ENCODE peak calls at places on chromosome 14, in seven cellular contexts. H, G, E, Q, K, Z and M are unnamed samples.

GRCh38 chr14:100140452-100141132 is 18.9 kb downstream of the DEGS2 start:
- DNase-seq in K (no peak), Q (no peak), H (no peak), G (no peak), Z (no peak), E (no peak), M (no peak)

GRCh38 chr14:101198398-101199027 is 295.0 kb upstream of the RTL1 start:
- DNase-seq in Z (no peak), H (no peak), G (no peak), E (peak; percentile 5), K (no peak), Q (no peak), M (no peak)

GRCh38 chr14:20679907-20680306 is 4.5 kb upstream of the RNASE4 start:
- DNase-seq in Z (peak; percentile 49), H (peak; percentile 17), E (no peak), G (no peak), K (peak; percentile 20), Q (peak; percentile 52), M (no peak)

GRCh38 chr14:75518625-75519024 is 3.6 kb upstream of the BATF start:
- DNase-seq in Q (no peak), H (no peak), E (peak; percentile 74), K (no peak), G (no peak), Z (no peak), M (no peak)

GRCh38 chr14:99568567-99569560 is 35.1 kb downstream of the CCDC85C start:
- DNase-seq in E (no peak), Q (peak; percentile 83), H (no peak), G (no peak), K (no peak), Z (peak; percentile 55), M (no peak)

GRCh38 chr14:55130194-55130550 is 1.1 kb downstream of the LGALS3 start:
- DNase-seq in H (no peak), E (no peak), Z (peak; percentile 26), K (no peak), G (no peak), Q (peak; percentile 34), M (no peak)

GRCh38 chr14:50520947-50521815 is 11.2 kb downstream of the MAP4K5 start:
- DNase-seq in Z (peak; percentile 48), K (peak; percentile 95), G (peak; percentile 26), E (peak; percentile 85), Q (peak; percentile 93), H (no peak), M (peak; percentile 46)

GRCh38 chr14:50946234-50946935 is 2.1 kb upstream of the PYGL start:
- DNase-seq in E (no peak), H (no peak), Q (no peak), Z (no peak), G (no peak), K (no peak), M (no peak)

GRCh38 chr14:94795372-94795771 is 25.5 kb upstream of the GSC start:
- DNase-seq in Z (no peak), K (no peak), E (no peak), Q (peak; percentile 23), H (no peak), G (no peak), M (no peak)

GRCh38 chr14:104968153-104968527 is 10.0 kb downstream of the AHNAK2 start:
- DNase-seq in H (no peak), G (no peak), K (no peak), E (no peak), Q (peak; percentile 72), Z (peak; percentile 60), M (no peak)

GRCh38 chr14:70289138-70289537 is 70.3 kb downstream of the COX16 start:
- DNase-seq in K (no peak), E (peak; percentile 67), H (no peak), Z (no peak), Q (no peak), G (peak; percentile 27), M (no peak)

GRCh38 chr14:50828738-50829471 is 2.1 kb downstream of the NIN start:
- DNase-seq in Q (no peak), K (no peak), H (no peak), E (no peak), G (no peak), Z (no peak), M (no peak)

GRCh38 chr14:91613459-91614145 is 103.5 kb upstream of the PPP4R3A start:
- DNase-seq in G (no peak), H (no peak), Z (no peak), K (no peak), Q (no peak), E (no peak), M (no peak)

GRCh38 chr14:77140937-77141591 is 527 bp downstream of the ZDHHC22 start:
- DNase-seq in K (no peak), E (no peak), Q (peak; percentile 35), H (no peak), Z (no peak), G (no peak), M (no peak)